ENCODE peak calls at places on chromosomes 2 and 18, in nine cellular contexts. C, I, Z, Q, W, O, F, H and L are unnamed samples.

GRCh38 chr18:50444539-50444938 is 69.7 kb downstream of the SKA1 start:
- DNase-seq in Q (no peak), F (no peak), O (no peak), W (no peak), I (no peak), H (no peak), C (no peak), Z (no peak), L (no peak)

GRCh38 chr2:98348066-98348561 is 1.9 kb downstream of the CNGA3 start:
- DNase-seq in O (no peak), Q (no peak), C (no peak), I (no peak), W (no peak), H (peak; percentile 27), F (no peak), Z (no peak), L (no peak)

GRCh38 chr2:134178109-134178877 is 75.6 kb upstream of the MGAT5 start:
- DNase-seq in C (no peak), F (no peak), H (no peak), Q (no peak), I (no peak), Z (no peak), W (peak; percentile 13), O (peak; percentile 11), L (no peak)

GRCh38 chr18:2883137-2883671 is 36.4 kb downstream of the EMILIN2 start:
- DNase-seq in I (no peak), Q (no peak), W (peak; percentile 84), O (no peak), Z (no peak), H (no peak), F (no peak), C (no peak), L (no peak)

GRCh38 chr18:46571756-46572155 is 85.3 kb downstream of the LOXHD1 start:
- DNase-seq in H (no peak), Q (no peak), Z (no peak), I (no peak), C (no peak), W (no peak), O (no peak), F (no peak), L (no peak)

GRCh38 chr2:144942516-144943256 is 422.8 kb upstream of the ZEB2 start:
- DNase-seq in Z (no peak), C (no peak), W (no peak), I (peak; percentile 53), Q (no peak), F (no peak), O (peak; percentile 81), H (no peak), L (no peak)

GRCh38 chr2:182020319-182021055 is 34.8 kb downstream of the PPP1R1C start:
- DNase-seq in I (peak; percentile 55), C (no peak), Q (no peak), H (no peak), W (no peak), Z (no peak), O (peak; percentile 66), F (no peak), L (no peak)

GRCh38 chr18:51030537-51031258 is 685 bp downstream of the SMAD4 start:
- DNase-seq in C (peak; percentile 93), Q (peak; percentile 88), Z (peak; percentile 61), W (peak; percentile 55), O (peak; percentile 26), H (peak; percentile 77), I (peak; percentile 44), F (no peak), L (no peak)

GRCh38 chr2:38581193-38582147 is 21.3 kb downstream of the HNRNPLL start:
- DNase-seq in F (peak; percentile 84), H (peak; percentile 40), W (peak; percentile 87), C (no peak), Q (peak; percentile 66), I (peak; percentile 89), Z (no peak), O (peak; percentile 82), L (peak; percentile 36)

GRCh38 chr2:232300894-232301387 is 77.6 kb upstream of the ALPP start:
- DNase-seq in Z (no peak), C (no peak), Q (no peak), O (peak; percentile 29), F (no peak), I (no peak), W (no peak), H (no peak), L (no peak)

GRCh38 chr18:29176681-29177080 is 999.8 kb upstream of the CDH2 start:
- DNase-seq in C (no peak), Z (no peak), W (no peak), H (no peak), I (peak; percentile 37), Q (no peak), O (no peak), F (no peak), L (no peak)

GRCh38 chr18:51765712-51766360 is 568.4 kb upstream of the MEX3C start:
- DNase-seq in Q (no peak), F (no peak), W (no peak), H (no peak), O (no peak), C (no peak), I (no peak), Z (no peak), L (no peak)

GRCh38 chr2:63057249-63058148 is 6.9 kb downstream of the OTX1 start:
- DNase-seq in W (no peak), F (no peak), Q (no peak), I (no peak), O (no peak), C (no peak), Z (no peak), H (no peak), L (no peak)

GRCh38 chr18:3044931-3045698 is 32.2 kb upstream of the LPIN2 start:
- DNase-seq in O (no peak), Z (peak; percentile 52), I (no peak), F (no peak), Q (no peak), W (no peak), H (peak; percentile 78), C (no peak), L (no peak)

GRCh38 chr2:107545851-107546250 is 280.8 kb upstream of the RGPD4 start:
- DNase-seq in Z (no peak), Q (no peak), H (no peak), O (no peak), W (no peak), F (no peak), C (no peak), I (no peak), L (no peak)

DNA sequence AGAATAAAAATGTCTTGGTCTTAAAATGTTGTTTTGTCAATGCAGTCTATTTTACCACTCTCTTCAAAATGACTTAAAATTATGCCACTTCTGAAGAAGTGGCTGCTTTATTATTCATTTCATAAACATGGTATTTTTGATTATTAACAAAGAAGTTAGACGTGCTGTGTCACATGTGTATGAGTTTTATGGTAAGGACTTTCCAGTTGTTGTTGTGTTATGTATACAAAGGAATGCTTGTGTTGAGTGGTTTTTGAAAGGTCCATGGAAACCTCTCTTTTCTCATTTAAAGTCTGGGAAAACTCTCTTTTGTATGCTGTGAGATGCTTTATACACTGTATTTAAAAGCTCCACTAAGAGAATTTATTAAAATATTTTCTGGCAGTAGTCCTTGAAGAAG is 116.2 kb downstream of the MTCL1 start:
- DNase-seq in Q (no peak), F (no peak), O (no peak), C (no peak), W (no peak), H (no peak), I (no peak), Z (no peak), L (no peak)
- H3K9me3 ChIP-seq in Q (no peaks in the 10 kb centered on the region), F (no peaks in the 10 kb centered on the region), O (no peaks in the 10 kb centered on the region), C (no peaks in the 10 kb centered on the region), W (no peaks in the 10 kb centered on the region), H (no peaks in the 10 kb centered on the region), I (no peaks in the 10 kb centered on the region), Z (no peaks in the 10 kb centered on the region), L (no peaks in the 10 kb centered on the region)

DNA sequence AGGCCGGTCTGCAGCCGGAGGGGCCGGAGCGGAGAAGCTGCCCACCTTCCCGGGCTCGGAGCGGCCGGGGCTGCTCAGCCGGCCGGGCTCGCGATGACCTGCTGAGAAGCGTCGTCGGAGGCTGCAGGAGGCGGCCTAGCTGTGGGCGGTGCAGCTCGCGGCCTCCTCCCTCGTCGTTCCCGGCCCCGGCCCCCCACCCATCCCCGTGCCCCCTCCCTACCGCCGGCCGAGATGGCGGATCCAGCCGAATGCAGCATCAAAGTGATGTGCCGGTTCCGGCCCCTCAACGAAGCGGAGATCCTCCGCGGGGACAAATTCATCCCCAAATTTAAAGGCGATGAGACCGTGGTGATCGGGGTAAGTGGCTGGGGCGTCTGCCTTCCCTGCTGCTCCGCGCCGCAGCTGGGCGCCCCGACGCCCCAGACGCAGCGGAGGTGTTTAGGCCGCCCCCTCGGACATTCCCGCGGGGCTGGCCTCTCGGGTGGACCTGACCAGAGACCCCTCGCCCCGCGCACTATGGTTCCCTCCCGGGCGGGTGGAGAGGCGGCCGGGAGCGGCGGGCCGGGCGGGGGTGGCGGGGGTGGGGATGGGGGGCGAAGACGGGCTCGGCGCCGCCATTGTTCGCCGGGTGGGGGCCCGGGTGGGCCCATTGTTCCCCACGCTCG is 492 bp downstream of the KIF5C start:
- DNase-seq in C (no peak), I (no peak), Q (peak; percentile 57), Z (no peak), W (peak; percentile 60), H (no peak), O (no peak), F (no peak), L (no peak)
- H3K4me3 ChIP-seq in C (no peak overlapping the region), I (peak overlapping the region; percentile 17), Q (peak overlapping the region; percentile 33), Z (peak overlapping the region; percentile 51), W (peak overlapping the region; percentile 74), H (no peak overlapping the region), O (no peak overlapping the region), F (peak overlapping the region; percentile 80), L (no peak overlapping the region)

GRCh38 chr2:21013043-21013816 is 30.6 kb downstream of the APOB start:
- DNase-seq in Z (no peak), F (no peak), H (no peak), W (no peak), O (no peak), Q (no peak), C (no peak), I (no peak), L (no peak)
- H3K4me1 ChIP-seq in Z (no peaks in the 10 kb centered on the region), F (no peaks in the 10 kb centered on the region), H (no peaks in the 10 kb centered on the region), W (no peaks in the 10 kb centered on the region), O (no peaks in the 10 kb centered on the region), Q (no peaks in the 10 kb centered on the region), C (no peaks in the 10 kb centered on the region), I (no peaks in the 10 kb centered on the region), L (no peaks in the 10 kb centered on the region)

GRCh38 chr2:198968585-198968984 is 489.2 kb downstream of the SATB2 start:
- DNase-seq in C (no peak), F (no peak), O (no peak), H (no peak), I (no peak), Q (no peak), Z (no peak), W (no peak), L (no peak)

GRCh38 chr2:198975779-198976178 is 482.0 kb downstream of the SATB2 start:
- DNase-seq in Q (no peak), Z (no peak), F (no peak), I (no peak), C (no peak), W (peak; percentile 10), H (no peak), O (no peak), L (no peak)

GRCh38 chr2:198973181-198973580 is 484.6 kb downstream of the SATB2 start:
- DNase-seq in H (no peak), O (no peak), C (no peak), F (no peak), I (no peak), Z (no peak), Q (no peak), W (no peak), L (no peak)

DNA sequence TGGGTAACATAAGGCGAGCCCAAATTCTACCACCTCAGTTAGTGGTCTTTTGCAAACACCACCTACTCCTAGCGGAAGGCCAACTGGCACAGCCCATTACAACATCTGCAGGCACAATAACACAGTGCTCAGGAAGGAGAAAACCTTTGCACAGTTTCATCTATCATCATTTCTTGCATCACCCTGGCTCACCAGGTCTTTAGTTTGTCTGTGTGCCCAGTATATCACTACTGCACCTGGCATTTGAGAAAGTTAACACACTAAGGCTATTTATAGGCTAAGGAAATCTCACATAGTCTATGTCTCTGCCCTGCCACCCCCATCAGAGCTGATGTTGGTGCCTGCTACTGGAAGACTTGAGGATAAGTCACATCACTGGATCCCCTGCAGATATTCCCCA is 484.0 kb downstream of the SATB2 start:
- DNase-seq in F (no peak), H (no peak), W (peak; percentile 13), I (no peak), O (no peak), Q (no peak), C (no peak), Z (no peak), L (no peak)
- H3K9me3 ChIP-seq in F (peaks cover 10% of the 10 kb centered on the region), H (peaks cover 20% of the 10 kb centered on the region), W (peaks cover 39% of the 10 kb centered on the region), I (no peaks in the 10 kb centered on the region), O (no peaks in the 10 kb centered on the region), Q (no peaks in the 10 kb centered on the region), C (peaks cover 8% of the 10 kb centered on the region), Z (peaks cover 22% of the 10 kb centered on the region), L (no peaks in the 10 kb centered on the region)